ENCODE peak calls at places on chromosomes 13 and 19, in eight cellular contexts. V is neural progenitor cell, D is GM23248, Y is HCT116, G is MM.1S, S is hepatocyte, A is PC-3, C is GM23338. K is an unnamed sample.

GRCh38 chr19:6012416-6013170 is 34.7 kb upstream of the RANBP3 start:
- DNase-seq in S (no peak), V (no peak), D (no peak), Y (no peak), C (no peak), A (no peak), G (no peak), K (no peak)

GRCh38 chr13:99307648-99308339 is 595 bp upstream of the GPR183 start:
- DNase-seq in D (peak; percentile 91), S (peak; percentile 63), Y (no peak), C (no peak), A (peak; percentile 53), V (no peak), G (no peak), K (no peak)

GRCh38 chr13:27171244-27171829 is at the start of gene USP12:
- DNase-seq in C (peak; percentile 73), G (peak; percentile 7), Y (no peak), D (no peak), V (no peak), S (peak; percentile 81), A (no peak), K (peak; percentile 63)

GRCh38 chr13:98517576-98518310 is 59.2 kb downstream of the STK24 start:
- DNase-seq in V (no peak), A (no peak), D (no peak), Y (no peak), S (no peak), C (no peak), G (no peak), K (no peak)

GRCh38 chr13:77749481-77749880 is 52.0 kb downstream of the SLAIN1 start:
- DNase-seq in D (peak; percentile 27), V (peak; percentile 37), S (no peak), A (no peak), C (no peak), G (no peak), Y (no peak), K (no peak)

GRCh38 chr13:27797228-27797624 is 4.9 kb downstream of the GSX1 start:
- DNase-seq in Y (no peak), C (peak; percentile 95), S (peak; percentile 66), D (peak; percentile 49), V (peak; percentile 90), A (peak; percentile 32), G (no peak), K (no peak)

GRCh38 chr13:102724923-102725322 is 30.1 kb upstream of the METTL21C start:
- DNase-seq in Y (no peak), D (peak; percentile 80), S (peak; percentile 22), G (peak; percentile 17), C (no peak), V (no peak), A (peak; percentile 56), K (peak; percentile 8)

GRCh38 chr19:32674959-32675719 is at the start of gene ANKRD27:
- DNase-seq in G (peak; percentile 99), A (peak; percentile 97), D (peak; percentile 99), S (peak; percentile 99), C (peak; percentile 99), Y (peak; percentile 95), V (peak; percentile 99), K (peak; percentile 99)

GRCh38 chr13:41054919-41055619 is 6.2 kb upstream of the WBP4 start:
- DNase-seq in G (no peak), Y (no peak), A (no peak), C (peak; percentile 57), D (peak; percentile 32), V (peak; percentile 31), S (peak; percentile 15), K (peak; percentile 60)

GRCh38 chr13:52737900-52738299 is 1.7 kb downstream of the CNMD start:
- DNase-seq in V (no peak), S (no peak), Y (no peak), G (no peak), C (no peak), A (no peak), D (no peak), K (no peak)

GRCh38 chr19:2043269-2043641 is 7.8 kb downstream of the MKNK2 start:
- DNase-seq in C (no peak), D (no peak), Y (no peak), A (no peak), S (peak; percentile 5), V (peak; percentile 5), G (no peak), K (no peak)

GRCh38 chr19:56091066-56091490 is 30.0 kb downstream of the ZNF787 start:
- DNase-seq in Y (no peak), G (no peak), S (no peak), A (peak; percentile 19), C (no peak), V (no peak), D (peak; percentile 83), K (no peak)

GRCh38 chr13:75217949-75218348 is 264.0 kb downstream of the TBC1D4 start:
- DNase-seq in D (peak; percentile 57), G (peak; percentile 31), Y (no peak), V (peak; percentile 35), A (peak; percentile 3), S (no peak), C (no peak), K (no peak)

GRCh38 chr13:100361504-100361903 is 227.1 kb downstream of the GGACT start:
- DNase-seq in C (no peak), V (no peak), S (no peak), Y (no peak), A (peak; percentile 24), G (no peak), D (peak; percentile 78), K (no peak)

GRCh38 chr13:100357764-100358163 is 230.8 kb downstream of the GGACT start:
- DNase-seq in D (no peak), C (peak; percentile 18), G (no peak), S (no peak), Y (no peak), A (no peak), V (no peak), K (no peak)

GRCh38 chr13:100362371-100362770 is 226.2 kb downstream of the GGACT start:
- DNase-seq in D (no peak), V (no peak), S (no peak), A (no peak), C (no peak), G (no peak), Y (no peak), K (no peak)

GRCh38 chr13:100356889-100357288 is 231.7 kb downstream of the GGACT start:
- DNase-seq in Y (no peak), A (no peak), V (no peak), C (no peak), G (no peak), D (no peak), S (no peak), K (no peak)
- TF ChIP-seq EZH2phosphoT487 in Y (no peak), A (no peak), V (no peak), C (no peak), G (no peak), D (no peak), S (no peak), K (no peak)

DNA sequence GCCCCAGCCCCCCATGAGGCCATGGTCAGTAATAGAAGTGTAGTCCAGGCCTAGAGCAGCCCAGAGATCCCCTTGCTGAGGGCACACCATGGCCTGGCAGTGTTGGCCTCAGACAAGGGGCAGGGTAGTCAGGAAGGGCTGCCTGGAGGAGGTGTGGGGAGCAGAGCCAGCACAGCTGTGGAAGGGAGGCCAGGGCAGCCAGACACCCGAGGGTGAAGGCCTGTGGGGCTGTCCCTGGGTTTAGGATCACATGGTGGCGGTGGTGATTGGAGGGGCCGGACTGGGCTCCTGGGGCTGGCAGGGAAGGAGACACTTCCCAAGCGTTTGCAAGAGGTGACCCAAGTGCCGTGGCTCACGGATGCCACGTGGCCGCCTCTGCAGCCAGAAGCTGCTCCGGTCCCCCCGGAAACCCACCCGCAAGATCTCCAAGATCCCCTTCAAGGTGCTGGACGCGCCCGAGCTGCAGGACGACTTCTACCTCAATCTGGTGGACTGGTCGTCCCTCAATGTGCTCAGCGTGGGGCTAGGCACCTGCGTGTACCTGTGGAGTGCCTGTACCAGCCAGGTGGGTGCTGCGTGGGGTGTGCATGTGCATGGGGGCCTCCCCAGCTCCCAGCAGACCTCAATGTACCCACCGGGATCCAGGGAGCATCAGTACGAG is 11.6 kb upstream of the TEKTIP1 start:
- DNase-seq in Y (no peak), D (no peak), V (no peak), G (no peak), A (no peak), S (no peak), C (no peak), K (no peak)
- H3K36me3 ChIP-seq in Y (peaks cover 20% of the 10 kb centered on the region), D (no peaks in the 10 kb centered on the region), V (no peaks in the 10 kb centered on the region), G (no peaks in the 10 kb centered on the region), A (no peaks in the 10 kb centered on the region), S (no peaks in the 10 kb centered on the region), C (no peaks in the 10 kb centered on the region), K (peaks cover 50% of the 10 kb centered on the region)

GRCh38 chr19:21850636-21851255 is 14.8 kb upstream of the ZNF43 start:
- DNase-seq in V (no peak), A (no peak), Y (no peak), C (no peak), G (no peak), D (no peak), S (no peak), K (no peak)
- TF ChIP-seq EZH2phosphoT487 in V (no peak), A (no peak), Y (no peak), C (no peak), G (no peak), D (no peak), S (no peak), K (no peak)

GRCh38 chr19:16125738-16126495 is 14.2 kb downstream of the RAB8A start:
- DNase-seq in V (no peak), S (no peak), Y (no peak), C (no peak), G (no peak), A (no peak), D (no peak), K (no peak)
- H3K36me3 ChIP-seq in V (no peaks in the 10 kb centered on the region), S (no peaks in the 10 kb centered on the region), Y (peaks cover 67% of the 10 kb centered on the region), C (peaks cover 12% of the 10 kb centered on the region), G (peaks cover 51% of the 10 kb centered on the region), A (peaks cover 72% of the 10 kb centered on the region), D (peaks cover under 1% of the 10 kb centered on the region), K (peaks cover 99% of the 10 kb centered on the region)

DNA sequence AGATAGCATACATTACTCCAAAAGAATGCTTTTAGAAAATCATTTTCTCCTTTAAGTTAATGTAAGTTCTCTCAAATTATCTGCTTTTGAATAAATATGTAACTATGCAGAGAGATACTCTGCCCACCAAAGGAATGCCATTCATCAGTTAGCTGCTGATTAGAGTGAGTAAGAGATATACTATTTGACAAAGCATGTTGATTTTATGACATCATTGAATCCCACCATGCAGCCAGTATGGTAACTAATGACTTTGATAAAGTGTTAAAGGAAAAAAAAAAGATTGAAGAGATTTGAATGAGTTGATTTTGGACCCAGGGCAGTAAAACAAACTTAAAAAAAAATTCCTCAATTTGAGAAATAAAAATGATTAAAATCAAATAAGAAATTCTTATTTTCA is 521.5 kb downstream of the SLITRK6 start:
- DNase-seq in V (no peak), C (no peak), G (no peak), D (no peak), S (no peak), A (peak; percentile 35), Y (no peak), K (no peak)
- TF ChIP-seq EZH2phosphoT487 in V (no peak), C (no peak), G (no peak), D (no peak), S (no peak), A (no peak), Y (no peak), K (no peak)

GRCh38 chr13:113629814-113630213 is 28.2 kb downstream of the ATP4B start:
- DNase-seq in S (no peak), V (no peak), C (no peak), Y (no peak), D (no peak), G (no peak), A (no peak), K (no peak)
- H3K36me3 ChIP-seq in S (no peaks in the 10 kb centered on the region), V (no peaks in the 10 kb centered on the region), C (peaks cover 4% of the 10 kb centered on the region), Y (peaks cover 62% of the 10 kb centered on the region), D (peaks cover 8% of the 10 kb centered on the region), G (peaks cover 30% of the 10 kb centered on the region), A (peaks cover 5% of the 10 kb centered on the region), K (peaks cover 66% of the 10 kb centered on the region)

K was measured in OCI-LY7.